ENCODE peak calls at places on chromosomes 2 and 18, in six cellular contexts. One of them, this sample, is unnamed.

GRCh38 chr18:9827856-9828793 is 57.6 kb upstream of the TXNDC2 start:
- DNase-seq in epithelial cell of esophagus: peak; percentile 99
- DNase-seq in heart left ventricle: no peak
- DNase-seq in sigmoid colon: peak; percentile 81
- DNase-seq in IMR-90: peak; percentile 100
- DNase-seq in BE2C: no peak
- DNase-seq in this sample: peak; percentile 99

GRCh38 chr2:217724436-217724835 is 278.4 kb downstream of the TNS1 start:
- DNase-seq in epithelial cell of esophagus: no peak
- DNase-seq in heart left ventricle: no peak
- DNase-seq in sigmoid colon: no peak
- DNase-seq in IMR-90: no peak
- DNase-seq in BE2C: no peak
- DNase-seq in this sample: no peak

GRCh38 chr2:222142027-222142426 is 156.8 kb downstream of the PAX3 start:
- DNase-seq in epithelial cell of esophagus: peak; percentile 95
- DNase-seq in heart left ventricle: no peak
- DNase-seq in sigmoid colon: no peak
- DNase-seq in IMR-90: no peak
- DNase-seq in BE2C: no peak
- DNase-seq in this sample: no peak

GRCh38 chr2:65856928-65857327 is 424.5 kb upstream of the SPRED2 start:
- DNase-seq in epithelial cell of esophagus: no peak
- DNase-seq in heart left ventricle: no peak
- DNase-seq in sigmoid colon: no peak
- DNase-seq in IMR-90: no peak
- DNase-seq in BE2C: no peak
- DNase-seq in this sample: no peak

GRCh38 chr2:241965931-241966412 is 96.4 kb downstream of the RTP5 start:
- DNase-seq in epithelial cell of esophagus: peak; percentile 54
- DNase-seq in heart left ventricle: no peak
- DNase-seq in sigmoid colon: peak; percentile 75
- DNase-seq in IMR-90: peak; percentile 95
- DNase-seq in BE2C: peak; percentile 47
- DNase-seq in this sample: peak; percentile 92

GRCh38 chr2:21404137-21404536 is 280.4 kb downstream of the TDRD15 start:
- DNase-seq in epithelial cell of esophagus: no peak
- DNase-seq in heart left ventricle: no peak
- DNase-seq in sigmoid colon: no peak
- DNase-seq in IMR-90: no peak
- DNase-seq in BE2C: no peak
- DNase-seq in this sample: no peak

GRCh38 chr2:43402452-43402937 is 176.1 kb upstream of the ZFP36L2 start:
- DNase-seq in epithelial cell of esophagus: peak; percentile 66
- DNase-seq in heart left ventricle: no peak
- DNase-seq in sigmoid colon: no peak
- DNase-seq in IMR-90: peak; percentile 41
- DNase-seq in BE2C: no peak
- DNase-seq in this sample: peak; percentile 30

GRCh38 chr2:47767880-47768609 is 14.9 kb upstream of the MSH6 start:
- DNase-seq in epithelial cell of esophagus: peak; percentile 49
- DNase-seq in heart left ventricle: peak; percentile 60
- DNase-seq in sigmoid colon: peak; percentile 79
- DNase-seq in IMR-90: peak; percentile 30
- DNase-seq in BE2C: peak; percentile 61
- DNase-seq in this sample: peak; percentile 56

DNA sequence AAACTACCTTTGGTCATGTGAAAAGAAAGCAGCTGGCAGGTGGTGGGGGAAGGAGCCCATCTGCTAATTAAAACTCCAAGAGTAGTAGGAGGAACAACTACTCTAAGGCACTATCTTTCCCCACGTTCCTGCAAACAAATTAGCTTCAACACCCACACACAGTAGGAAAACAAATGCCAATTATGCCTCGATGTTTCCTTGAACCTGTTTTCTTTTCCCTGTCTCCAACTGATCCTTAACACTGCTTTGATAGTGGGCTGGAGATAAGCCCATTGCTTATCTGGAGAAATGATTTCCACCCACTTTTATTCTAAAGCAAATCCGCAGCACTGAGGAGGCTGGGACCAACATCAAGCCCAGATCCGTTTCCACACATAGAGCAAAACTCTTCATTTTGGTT is 36.0 kb downstream of the DDX18 start:
- DNase-seq in epithelial cell of esophagus: no peak
- DNase-seq in heart left ventricle: no peak
- DNase-seq in sigmoid colon: no peak
- DNase-seq in IMR-90: no peak
- DNase-seq in BE2C: no peak
- DNase-seq in this sample: no peak
- H3K4me3 ChIP-seq in epithelial cell of esophagus: no peak overlapping the region
- H3K4me3 ChIP-seq in heart left ventricle: no peak overlapping the region
- H3K4me3 ChIP-seq in sigmoid colon: no peak overlapping the region
- H3K4me3 ChIP-seq in IMR-90: no peak overlapping the region
- H3K4me3 ChIP-seq in BE2C: no peak overlapping the region
- H3K4me3 ChIP-seq in this sample: no peak overlapping the region

GRCh38 chr2:168443818-168444217 is 12.3 kb upstream of the CERS6 start:
- DNase-seq in epithelial cell of esophagus: peak; percentile 39
- DNase-seq in heart left ventricle: no peak
- DNase-seq in sigmoid colon: no peak
- DNase-seq in IMR-90: no peak
- DNase-seq in BE2C: no peak
- DNase-seq in this sample: no peak
- TF ChIP-seq CTCF in epithelial cell of esophagus: peak; percentile 55
- TF ChIP-seq CTCF in heart left ventricle: no peak
- TF ChIP-seq CTCF in sigmoid colon: no peak
- TF ChIP-seq CTCF in IMR-90: no peak
- TF ChIP-seq CTCF in BE2C: no peak
- TF ChIP-seq CTCF in this sample: no peak

DNA sequence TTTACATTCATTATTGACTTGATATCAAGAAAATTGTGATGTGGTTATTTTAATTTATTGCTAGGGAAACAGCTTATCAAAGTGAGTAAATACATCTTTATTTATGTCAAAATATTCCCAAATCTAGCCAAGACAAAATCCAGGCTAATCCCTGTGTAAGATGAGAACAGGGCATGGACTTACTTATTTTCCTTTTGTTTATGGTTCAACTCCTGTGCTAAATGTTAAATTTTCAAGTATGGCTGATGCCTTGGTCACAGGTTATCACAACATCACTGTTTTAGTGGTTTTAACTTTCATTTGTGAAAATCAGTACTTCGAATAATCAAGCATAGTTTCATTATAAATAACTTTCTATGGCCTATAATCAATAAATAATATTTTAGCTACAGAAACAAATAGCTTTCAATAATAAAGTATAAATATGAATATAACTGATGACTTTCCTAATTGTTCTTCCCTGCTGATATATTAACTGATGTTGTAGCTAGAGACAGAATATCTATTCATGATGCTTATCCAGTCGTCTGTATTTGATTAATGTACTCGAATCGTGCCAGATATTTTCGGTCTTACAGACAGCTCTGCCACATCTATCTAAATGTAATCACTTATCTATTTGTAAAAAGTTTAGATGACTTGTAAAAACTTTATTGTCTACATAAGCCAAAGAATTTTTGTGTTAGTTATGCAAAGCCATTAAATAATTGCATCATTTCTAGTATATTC is 657.2 kb upstream of the SYT4 start:
- DNase-seq in epithelial cell of esophagus: no peak
- DNase-seq in heart left ventricle: no peak
- DNase-seq in sigmoid colon: no peak
- DNase-seq in IMR-90: no peak
- DNase-seq in BE2C: no peak
- DNase-seq in this sample: no peak
- H3K4me3 ChIP-seq in epithelial cell of esophagus: no peak overlapping the region
- H3K4me3 ChIP-seq in heart left ventricle: no peak overlapping the region
- H3K4me3 ChIP-seq in sigmoid colon: no peak overlapping the region
- H3K4me3 ChIP-seq in IMR-90: no peak overlapping the region
- H3K4me3 ChIP-seq in BE2C: no peak overlapping the region
- H3K4me3 ChIP-seq in this sample: no peak overlapping the region

DNA sequence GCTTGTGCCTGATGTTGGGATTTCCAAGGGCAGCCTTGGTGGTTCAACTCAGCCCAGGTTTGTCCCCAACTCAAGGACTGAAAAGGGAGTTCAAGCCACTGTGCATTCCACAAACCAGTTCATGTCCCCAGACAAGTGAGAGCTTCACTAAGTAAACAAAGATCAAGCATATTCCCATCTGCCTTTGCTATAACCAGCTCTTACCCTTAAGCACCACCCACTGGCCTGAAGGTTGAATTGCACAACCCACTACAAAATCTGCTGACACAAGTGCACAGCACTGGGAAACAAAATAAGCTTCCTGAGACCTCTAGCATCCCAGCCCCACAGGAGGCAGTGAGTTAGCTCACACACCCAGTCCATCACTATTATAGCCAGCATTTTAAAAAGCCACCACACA is 516.7 kb downstream of the NR4A2 start:
- DNase-seq in epithelial cell of esophagus: peak; percentile 68
- DNase-seq in heart left ventricle: no peak
- DNase-seq in sigmoid colon: no peak
- DNase-seq in IMR-90: no peak
- DNase-seq in BE2C: peak; percentile 15
- DNase-seq in this sample: peak; percentile 5
- TF ChIP-seq CTCF in epithelial cell of esophagus: peak; percentile 61
- TF ChIP-seq CTCF in heart left ventricle: no peak
- TF ChIP-seq CTCF in sigmoid colon: no peak
- TF ChIP-seq CTCF in IMR-90: no peak
- TF ChIP-seq CTCF in BE2C: peak; percentile 42
- TF ChIP-seq CTCF in this sample: peak; percentile 10